ENCODE peak calls at places on chromosome 18, in seven cellular contexts. T is omental fat pad; Q is activated T-cell treated with anti-CD3 and anti-CD28 coated beads, Interleukin-2, amount 50 U/mL, for 72 hours; F is left lobe of liver; E is mucosa of descending colon; M is left cardiac atrium; G is naive thymus-derived CD8-positive, alpha-beta T cell. S is an unnamed sample.

GRCh38 chr18:55241016-55241415 is 281.8 kb upstream of the CCDC68 start:
- ATAC-seq in T (no peak), Q (peak; percentile 38), F (no peak), E (no peak), M (no peak), G (no peak), S (no peak)

GRCh38 chr18:57004366-57005121 is 142.3 kb upstream of the BOD1L2 start:
- ATAC-seq in T (no peak), Q (peak; percentile 98), F (no peak), E (peak; percentile 98), M (peak; percentile 44), G (peak; percentile 57), S (no peak)

GRCh38 chr18:48138660-48139426 is 208.4 kb upstream of the SMAD2 start:
- ATAC-seq in T (no peak), Q (no peak), F (no peak), E (peak; percentile 16), M (no peak), G (no peak), S (no peak)

GRCh38 chr18:26960901-26961300 is 95.4 kb upstream of the AQP4 start:
- ATAC-seq in T (no peak), Q (no peak), F (no peak), E (no peak), M (no peak), G (no peak), S (no peak)

GRCh38 chr18:34773961-34774754 is 64.1 kb downstream of the DTNA start:
- ATAC-seq in T (peak; percentile 92), Q (no peak), F (peak; percentile 58), E (peak; percentile 21), M (peak; percentile 91), G (no peak), S (peak; percentile 66)

GRCh38 chr18:24219561-24220317 is 80.9 kb downstream of the CABYR start:
- ATAC-seq in T (no peak), Q (no peak), F (peak; percentile 97), E (peak; percentile 41), M (peak; percentile 58), G (no peak), S (no peak)

GRCh38 chr18:3919396-3920061 is 469.6 kb downstream of the TGIF1 start:
- ATAC-seq in T (no peak), Q (no peak), F (no peak), E (no peak), M (no peak), G (no peak), S (no peak)

GRCh38 chr18:31197676-31198075 is 35.0 kb upstream of the DSC1 start:
- ATAC-seq in T (no peak), Q (no peak), F (no peak), E (peak; percentile 52), M (peak; percentile 62), G (no peak), S (no peak)

GRCh38 chr18:46040747-46041104 is 31.3 kb downstream of the PSTPIP2 start:
- ATAC-seq in T (no peak), Q (no peak), F (no peak), E (no peak), M (peak; percentile 12), G (no peak), S (no peak)

GRCh38 chr18:11741505-11742145 is 52.6 kb downstream of the GNAL start:
- ATAC-seq in T (no peak), Q (peak; percentile 48), F (peak; percentile 63), E (no peak), M (no peak), G (no peak), S (no peak)

GRCh38 chr18:12295389-12296086 is 12.5 kb upstream of the TUBB6 start:
- ATAC-seq in T (no peak), Q (no peak), F (no peak), E (no peak), M (no peak), G (no peak), S (no peak)

GRCh38 chr18:46624127-46624526 is 32.9 kb downstream of the LOXHD1 start:
- ATAC-seq in T (peak; percentile 58), Q (peak; percentile 69), F (no peak), E (no peak), M (peak; percentile 60), G (peak; percentile 43), S (no peak)

GRCh38 chr18:51614033-51614432 is 416.6 kb upstream of the MEX3C start:
- ATAC-seq in T (peak; percentile 73), Q (no peak), F (no peak), E (no peak), M (peak; percentile 95), G (no peak), S (no peak)

GRCh38 chr18:4433762-4434161 is 21.3 kb downstream of the DLGAP1 start:
- ATAC-seq in T (no peak), Q (no peak), F (no peak), E (no peak), M (no peak), G (no peak), S (no peak)